ENCODE peak calls at places on chromosomes 4 and X, in ten cellular contexts. One of them, this sample, is unnamed.
A peak's percentile ranks its signal among the peaks of the same experiment; 100 is the strongest.

GRCh38 chr4:116585240-116585639 is 500.1 kb downstream of the TRAM1L1 start:
- DNase-seq in left lung: no peak
- DNase-seq in OCI-LY7: no peak
- DNase-seq in Peyer's patch: no peak
- DNase-seq in IMR-90: no peak
- DNase-seq in fibroblast of mammary gland: no peak
- DNase-seq in heart left ventricle: no peak
- DNase-seq in neuronal stem cell: no peak
- DNase-seq in uterus: no peak
- DNase-seq in left ventricle myocardium inferior: no peak
- DNase-seq in this sample: no peak

GRCh38 chr4:80806472-80806871 is 224.0 kb upstream of the BMP3 start:
- DNase-seq in left lung: no peak
- DNase-seq in OCI-LY7: no peak
- DNase-seq in Peyer's patch: no peak
- DNase-seq in IMR-90: no peak
- DNase-seq in fibroblast of mammary gland: no peak
- DNase-seq in heart left ventricle: no peak
- DNase-seq in neuronal stem cell: no peak
- DNase-seq in uterus: no peak
- DNase-seq in left ventricle myocardium inferior: no peak
- DNase-seq in this sample: no peak

GRCh38 chr4:53380221-53380620 is 2.8 kb downstream of the FIP1L1 start:
- DNase-seq in left lung: no peak
- DNase-seq in OCI-LY7: no peak
- DNase-seq in Peyer's patch: no peak
- DNase-seq in IMR-90: peak; percentile 33
- DNase-seq in fibroblast of mammary gland: peak; percentile 31
- DNase-seq in heart left ventricle: no peak
- DNase-seq in neuronal stem cell: no peak
- DNase-seq in uterus: no peak
- DNase-seq in left ventricle myocardium inferior: no peak
- DNase-seq in this sample: no peak

GRCh38 chr4:99722662-99723061 is 65.0 kb upstream of the C4orf54 start:
- DNase-seq in left lung: no peak
- DNase-seq in OCI-LY7: no peak
- DNase-seq in Peyer's patch: no peak
- DNase-seq in IMR-90: peak; percentile 1
- DNase-seq in fibroblast of mammary gland: no peak
- DNase-seq in heart left ventricle: no peak
- DNase-seq in neuronal stem cell: no peak
- DNase-seq in uterus: no peak
- DNase-seq in left ventricle myocardium inferior: no peak
- DNase-seq in this sample: no peak

GRCh38 chr4:168737441-168738176 is 240.8 kb downstream of the PALLD start:
- DNase-seq in left lung: no peak
- DNase-seq in OCI-LY7: no peak
- DNase-seq in Peyer's patch: no peak
- DNase-seq in IMR-90: peak; percentile 73
- DNase-seq in fibroblast of mammary gland: no peak
- DNase-seq in heart left ventricle: no peak
- DNase-seq in neuronal stem cell: no peak
- DNase-seq in uterus: no peak
- DNase-seq in left ventricle myocardium inferior: no peak
- DNase-seq in this sample: no peak

GRCh38 chrX:103343105-103343504 is 13.1 kb downstream of the TCEAL7 start:
- DNase-seq in left lung: no peak
- DNase-seq in OCI-LY7: peak; percentile 33
- DNase-seq in Peyer's patch: peak; percentile 68
- DNase-seq in IMR-90: peak; percentile 55
- DNase-seq in fibroblast of mammary gland: peak; percentile 63
- DNase-seq in heart left ventricle: no peak
- DNase-seq in neuronal stem cell: no peak
- DNase-seq in uterus: peak; percentile 48
- DNase-seq in left ventricle myocardium inferior: peak; percentile 22
- DNase-seq in this sample: no peak

GRCh38 chr4:7761312-7761711 is 178.3 kb downstream of the AFAP1 start:
- DNase-seq in left lung: no peak
- DNase-seq in OCI-LY7: no peak
- DNase-seq in Peyer's patch: no peak
- DNase-seq in IMR-90: no peak
- DNase-seq in fibroblast of mammary gland: no peak
- DNase-seq in heart left ventricle: no peak
- DNase-seq in neuronal stem cell: no peak
- DNase-seq in uterus: no peak
- DNase-seq in left ventricle myocardium inferior: no peak
- DNase-seq in this sample: no peak

GRCh38 chrX:66498672-66499296 is 140.1 kb downstream of the EDA2R start:
- DNase-seq in left lung: no peak
- DNase-seq in OCI-LY7: no peak
- DNase-seq in Peyer's patch: no peak
- DNase-seq in IMR-90: no peak
- DNase-seq in fibroblast of mammary gland: no peak
- DNase-seq in heart left ventricle: no peak
- DNase-seq in neuronal stem cell: no peak
- DNase-seq in uterus: no peak
- DNase-seq in left ventricle myocardium inferior: no peak
- DNase-seq in this sample: no peak

GRCh38 chrX:68203656-68204055 is 229.6 kb downstream of the OPHN1 start:
- DNase-seq in left lung: no peak
- DNase-seq in OCI-LY7: no peak
- DNase-seq in Peyer's patch: no peak
- DNase-seq in IMR-90: no peak
- DNase-seq in fibroblast of mammary gland: no peak
- DNase-seq in heart left ventricle: no peak
- DNase-seq in neuronal stem cell: no peak
- DNase-seq in uterus: no peak
- DNase-seq in left ventricle myocardium inferior: no peak
- DNase-seq in this sample: no peak

GRCh38 chr4:11507920-11508319 is 79.2 kb upstream of the HS3ST1 start:
- DNase-seq in left lung: no peak
- DNase-seq in OCI-LY7: no peak
- DNase-seq in Peyer's patch: peak; percentile 61
- DNase-seq in IMR-90: no peak
- DNase-seq in fibroblast of mammary gland: no peak
- DNase-seq in heart left ventricle: no peak
- DNase-seq in neuronal stem cell: no peak
- DNase-seq in uterus: no peak
- DNase-seq in left ventricle myocardium inferior: no peak
- DNase-seq in this sample: no peak

GRCh38 chrX:21376636-21377035 is 2.4 kb downstream of the CNKSR2 start:
- DNase-seq in left lung: no peak
- DNase-seq in OCI-LY7: no peak
- DNase-seq in Peyer's patch: no peak
- DNase-seq in IMR-90: no peak
- DNase-seq in fibroblast of mammary gland: no peak
- DNase-seq in heart left ventricle: no peak
- DNase-seq in neuronal stem cell: no peak
- DNase-seq in uterus: no peak
- DNase-seq in left ventricle myocardium inferior: no peak
- DNase-seq in this sample: no peak
- H3K4me3 ChIP-seq in left lung: no peak overlapping the region
- H3K4me3 ChIP-seq in OCI-LY7: no peak overlapping the region
- H3K4me3 ChIP-seq in Peyer's patch: no peak overlapping the region
- H3K4me3 ChIP-seq in IMR-90: no peak overlapping the region
- H3K4me3 ChIP-seq in fibroblast of mammary gland: no peak overlapping the region
- H3K4me3 ChIP-seq in heart left ventricle: no peak overlapping the region
- H3K4me3 ChIP-seq in neuronal stem cell: peak overlapping the region; percentile 69
- H3K4me3 ChIP-seq in uterus: no peak overlapping the region
- H3K4me3 ChIP-seq in left ventricle myocardium inferior: no peak overlapping the region
- H3K4me3 ChIP-seq in this sample: no peak overlapping the region

GRCh38 chr4:1113311-1114009 is at the start of gene RNF212:
- DNase-seq in left lung: no peak
- DNase-seq in OCI-LY7: no peak
- DNase-seq in Peyer's patch: no peak
- DNase-seq in IMR-90: no peak
- DNase-seq in fibroblast of mammary gland: peak; percentile 9
- DNase-seq in heart left ventricle: no peak
- DNase-seq in neuronal stem cell: no peak
- DNase-seq in uterus: no peak
- DNase-seq in left ventricle myocardium inferior: no peak
- DNase-seq in this sample: no peak
- H3K4me3 ChIP-seq in left lung: peak within 1 kb of the TSS; percentile 32
- H3K4me3 ChIP-seq in OCI-LY7: no peak within 1 kb of the TSS
- H3K4me3 ChIP-seq in Peyer's patch: peak within 1 kb of the TSS; percentile 27
- H3K4me3 ChIP-seq in IMR-90: peak within 1 kb of the TSS; percentile 17
- H3K4me3 ChIP-seq in fibroblast of mammary gland: peak within 1 kb of the TSS; percentile 44
- H3K4me3 ChIP-seq in heart left ventricle: peak within 1 kb of the TSS; percentile 49
- H3K4me3 ChIP-seq in neuronal stem cell: no peak within 1 kb of the TSS
- H3K4me3 ChIP-seq in uterus: peak within 1 kb of the TSS; percentile 16
- H3K4me3 ChIP-seq in left ventricle myocardium inferior: peak within 1 kb of the TSS; percentile 58
- H3K4me3 ChIP-seq in this sample: no peak within 1 kb of the TSS

GRCh38 chr4:182246401-182247205 is 3.4 kb downstream of the TENM3 start:
- DNase-seq in left lung: no peak
- DNase-seq in OCI-LY7: no peak
- DNase-seq in Peyer's patch: no peak
- DNase-seq in IMR-90: peak; percentile 78
- DNase-seq in fibroblast of mammary gland: peak; percentile 31
- DNase-seq in heart left ventricle: no peak
- DNase-seq in neuronal stem cell: no peak
- DNase-seq in uterus: no peak
- DNase-seq in left ventricle myocardium inferior: no peak
- DNase-seq in this sample: no peak
- H3K4me3 ChIP-seq in left lung: no peak overlapping the region
- H3K4me3 ChIP-seq in OCI-LY7: no peak overlapping the region
- H3K4me3 ChIP-seq in Peyer's patch: no peak overlapping the region
- H3K4me3 ChIP-seq in IMR-90: peak overlapping the region; percentile 20
- H3K4me3 ChIP-seq in fibroblast of mammary gland: no peak overlapping the region
- H3K4me3 ChIP-seq in heart left ventricle: peak overlapping the region; percentile 37
- H3K4me3 ChIP-seq in neuronal stem cell: no peak overlapping the region
- H3K4me3 ChIP-seq in uterus: peak overlapping the region; percentile 24
- H3K4me3 ChIP-seq in left ventricle myocardium inferior: peak overlapping the region; percentile 49
- H3K4me3 ChIP-seq in this sample: no peak overlapping the region

GRCh38 chr4:76984127-76984526 is 34.6 kb downstream of the SEPTIN11 start:
- DNase-seq in left lung: no peak
- DNase-seq in OCI-LY7: peak; percentile 9
- DNase-seq in Peyer's patch: no peak
- DNase-seq in IMR-90: peak; percentile 69
- DNase-seq in fibroblast of mammary gland: peak; percentile 83
- DNase-seq in heart left ventricle: no peak
- DNase-seq in neuronal stem cell: no peak
- DNase-seq in uterus: peak; percentile 39
- DNase-seq in left ventricle myocardium inferior: no peak
- DNase-seq in this sample: no peak

GRCh38 chr4:76987685-76988084 is 38.1 kb downstream of the SEPTIN11 start:
- DNase-seq in left lung: no peak
- DNase-seq in OCI-LY7: no peak
- DNase-seq in Peyer's patch: no peak
- DNase-seq in IMR-90: no peak
- DNase-seq in fibroblast of mammary gland: no peak
- DNase-seq in heart left ventricle: no peak
- DNase-seq in neuronal stem cell: no peak
- DNase-seq in uterus: no peak
- DNase-seq in left ventricle myocardium inferior: no peak
- DNase-seq in this sample: no peak

GRCh38 chr4:76984788-76985211 is 35.2 kb downstream of the SEPTIN11 start:
- DNase-seq in left lung: peak; percentile 47
- DNase-seq in OCI-LY7: no peak
- DNase-seq in Peyer's patch: peak; percentile 69
- DNase-seq in IMR-90: peak; percentile 100
- DNase-seq in fibroblast of mammary gland: peak; percentile 100
- DNase-seq in heart left ventricle: peak; percentile 74
- DNase-seq in neuronal stem cell: peak; percentile 42
- DNase-seq in uterus: peak; percentile 85
- DNase-seq in left ventricle myocardium inferior: peak; percentile 44
- DNase-seq in this sample: no peak

GRCh38 chr4:76989391-76990061 is 40.0 kb downstream of the SEPTIN11 start:
- DNase-seq in left lung: no peak
- DNase-seq in OCI-LY7: no peak
- DNase-seq in Peyer's patch: peak; percentile 78
- DNase-seq in IMR-90: no peak
- DNase-seq in fibroblast of mammary gland: no peak
- DNase-seq in heart left ventricle: no peak
- DNase-seq in neuronal stem cell: no peak
- DNase-seq in uterus: no peak
- DNase-seq in left ventricle myocardium inferior: no peak
- DNase-seq in this sample: no peak

DNA sequence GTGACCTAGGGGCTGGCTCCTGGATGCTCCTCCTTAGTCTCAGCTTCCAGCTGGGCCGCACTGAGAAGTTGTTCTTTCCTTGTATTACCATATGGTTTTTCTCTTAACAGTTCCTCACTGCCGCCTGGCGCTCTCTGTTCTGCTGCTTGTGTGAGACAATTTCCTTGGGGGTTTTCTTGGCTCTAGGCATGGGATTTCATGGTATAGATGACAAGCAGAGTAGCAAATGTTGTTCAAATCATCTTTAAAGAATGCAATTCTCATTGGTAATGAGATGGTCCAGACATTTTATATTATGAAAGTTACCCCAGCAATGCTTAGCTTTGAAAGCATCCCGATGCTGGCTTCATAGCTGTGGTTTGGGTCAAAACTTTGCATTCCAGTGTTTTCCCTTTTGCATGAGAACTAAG is 37.6 kb downstream of the SEPTIN11 start:
- DNase-seq in left lung: no peak
- DNase-seq in OCI-LY7: no peak
- DNase-seq in Peyer's patch: no peak
- DNase-seq in IMR-90: peak; percentile 99
- DNase-seq in fibroblast of mammary gland: peak; percentile 99
- DNase-seq in heart left ventricle: peak; percentile 58
- DNase-seq in neuronal stem cell: no peak
- DNase-seq in uterus: peak; percentile 27
- DNase-seq in left ventricle myocardium inferior: peak; percentile 34
- DNase-seq in this sample: no peak
- H3K4me3 ChIP-seq in left lung: no peak overlapping the region
- H3K4me3 ChIP-seq in OCI-LY7: no peak overlapping the region
- H3K4me3 ChIP-seq in Peyer's patch: no peak overlapping the region
- H3K4me3 ChIP-seq in IMR-90: no peak overlapping the region
- H3K4me3 ChIP-seq in fibroblast of mammary gland: no peak overlapping the region
- H3K4me3 ChIP-seq in heart left ventricle: peak overlapping the region; percentile 24
- H3K4me3 ChIP-seq in neuronal stem cell: no peak overlapping the region
- H3K4me3 ChIP-seq in uterus: no peak overlapping the region
- H3K4me3 ChIP-seq in left ventricle myocardium inferior: no peak overlapping the region
- H3K4me3 ChIP-seq in this sample: no peak overlapping the region

DNA sequence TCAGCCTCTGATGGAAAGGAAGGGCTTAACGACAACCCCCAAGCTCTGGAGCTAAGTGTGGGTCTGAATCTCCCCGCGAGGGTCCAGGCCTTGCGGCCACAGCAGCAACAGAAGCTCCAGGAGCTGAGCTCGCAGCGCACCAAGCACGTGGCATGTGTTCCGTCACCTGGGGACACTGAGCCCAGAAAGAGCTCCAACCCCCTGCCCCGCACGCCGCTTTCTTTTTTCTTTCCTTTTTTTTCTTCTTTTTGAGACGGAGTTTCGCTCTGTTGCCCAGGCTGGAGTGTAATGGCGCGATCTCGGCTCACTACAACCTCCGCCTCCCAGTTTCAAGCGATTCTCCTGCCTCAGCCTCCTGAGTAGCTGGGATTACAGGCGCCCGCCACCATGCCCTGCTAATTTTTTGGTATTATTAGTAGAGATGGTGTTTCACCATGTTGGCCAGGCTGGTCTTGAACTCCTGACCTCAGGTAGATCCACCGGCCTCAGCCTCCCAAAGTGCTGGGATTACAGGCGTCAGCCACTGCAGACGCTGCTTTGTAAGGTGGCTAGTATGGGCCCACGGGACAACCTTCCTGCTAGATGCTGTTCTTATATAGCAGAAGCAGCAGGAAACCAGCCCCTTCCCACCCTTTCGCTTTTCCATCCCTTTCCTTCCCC is 685 bp upstream of the TNIP2 start:
- DNase-seq in left lung: peak; percentile 30
- DNase-seq in OCI-LY7: no peak
- DNase-seq in Peyer's patch: no peak
- DNase-seq in IMR-90: no peak
- DNase-seq in fibroblast of mammary gland: no peak
- DNase-seq in heart left ventricle: no peak
- DNase-seq in neuronal stem cell: no peak
- DNase-seq in uterus: no peak
- DNase-seq in left ventricle myocardium inferior: no peak
- DNase-seq in this sample: no peak
- H3K4me3 ChIP-seq in left lung: no peak overlapping the region
- H3K4me3 ChIP-seq in OCI-LY7: peak overlapping the region; percentile 56
- H3K4me3 ChIP-seq in Peyer's patch: peak overlapping the region; percentile 93
- H3K4me3 ChIP-seq in IMR-90: peak overlapping the region; percentile 32
- H3K4me3 ChIP-seq in fibroblast of mammary gland: peak overlapping the region; percentile 14
- H3K4me3 ChIP-seq in heart left ventricle: peak overlapping the region; percentile 92
- H3K4me3 ChIP-seq in neuronal stem cell: peak overlapping the region; percentile 36
- H3K4me3 ChIP-seq in uterus: peak overlapping the region; percentile 17
- H3K4me3 ChIP-seq in left ventricle myocardium inferior: peak overlapping the region; percentile 96
- H3K4me3 ChIP-seq in this sample: peak overlapping the region; percentile 37